ENCODE peak calls at places on chromosomes 11 and 22, in five cellular contexts. One of them, this sample, is unnamed.

GRCh38 chr11:90135016-90135415 is 553 bp downstream of the NAALAD2 start:
- DNase-seq in PC-3: no peak
- DNase-seq in breast epithelium: no peak
- DNase-seq in PC-9: no peak
- DNase-seq in astrocyte of the spinal cord: peak
- DNase-seq in this sample: no peak

GRCh38 chr22:45548991-45549736 is 46.5 kb downstream of the FBLN1 start:
- DNase-seq in astrocyte of the spinal cord: peak
- DNase-seq in PC-9: peak
- DNase-seq in breast epithelium: no peak
- DNase-seq in PC-3: peak
- DNase-seq in this sample: peak

GRCh38 chr22:37229805-37230672 is 14.0 kb downstream of the RAC2 start:
- DNase-seq in breast epithelium: no peak
- DNase-seq in PC-3: peak
- DNase-seq in PC-9: peak
- DNase-seq in astrocyte of the spinal cord: peak
- DNase-seq in this sample: no peak

GRCh38 chr22:49332691-49333090 is 495.0 kb downstream of the BRD1 start:
- DNase-seq in PC-3: no peak
- DNase-seq in breast epithelium: no peak
- DNase-seq in astrocyte of the spinal cord: no peak
- DNase-seq in PC-9: no peak
- DNase-seq in this sample: no peak

GRCh38 chr11:64519541-64519940 is 71.5 kb upstream of the SLC22A12 start:
- DNase-seq in PC-9: no peak
- DNase-seq in astrocyte of the spinal cord: no peak
- DNase-seq in breast epithelium: no peak
- DNase-seq in PC-3: no peak
- DNase-seq in this sample: no peak

GRCh38 chr11:130874955-130875531 is 41.2 kb downstream of the SNX19 start:
- DNase-seq in breast epithelium: no peak
- DNase-seq in PC-9: no peak
- DNase-seq in astrocyte of the spinal cord: no peak
- DNase-seq in PC-3: no peak
- DNase-seq in this sample: no peak

GRCh38 chr11:88310246-88310645 is 27.3 kb downstream of the CTSC start:
- DNase-seq in breast epithelium: no peak
- DNase-seq in PC-9: peak
- DNase-seq in PC-3: peak
- DNase-seq in astrocyte of the spinal cord: peak
- DNase-seq in this sample: no peak

GRCh38 chr11:69575296-69576068 is 65.5 kb upstream of the CCND1 start:
- DNase-seq in breast epithelium: no peak
- DNase-seq in PC-9: no peak
- DNase-seq in PC-3: no peak
- DNase-seq in astrocyte of the spinal cord: no peak
- DNase-seq in this sample: no peak

GRCh38 chr11:128893578-128894295 is 2.6 kb downstream of the KCNJ5 start:
- DNase-seq in PC-9: no peak
- DNase-seq in astrocyte of the spinal cord: no peak
- DNase-seq in PC-3: no peak
- DNase-seq in breast epithelium: no peak
- DNase-seq in this sample: no peak

GRCh38 chr11:78465169-78465942 is 47.7 kb upstream of the GAB2 start:
- DNase-seq in PC-9: no peak
- DNase-seq in PC-3: no peak
- DNase-seq in astrocyte of the spinal cord: no peak
- DNase-seq in breast epithelium: no peak
- DNase-seq in this sample: no peak

GRCh38 chr11:48012051-48012391 is 31.7 kb downstream of the PTPRJ start:
- DNase-seq in PC-3: no peak
- DNase-seq in PC-9: no peak
- DNase-seq in breast epithelium: no peak
- DNase-seq in astrocyte of the spinal cord: no peak
- DNase-seq in this sample: no peak

GRCh38 chr11:105612766-105613165 is 2.9 kb downstream of the GRIA4 start:
- DNase-seq in PC-9: no peak
- DNase-seq in PC-3: no peak
- DNase-seq in astrocyte of the spinal cord: no peak
- DNase-seq in breast epithelium: no peak
- DNase-seq in this sample: no peak

GRCh38 chr11:90213322-90213721 is 9.5 kb downstream of the CHORDC1 start:
- DNase-seq in PC-9: no peak
- DNase-seq in breast epithelium: no peak
- DNase-seq in astrocyte of the spinal cord: no peak
- DNase-seq in PC-3: no peak
- DNase-seq in this sample: no peak

GRCh38 chr11:24234822-24235508 is 261.9 kb upstream of the LUZP2 start:
- DNase-seq in PC-3: peak
- DNase-seq in astrocyte of the spinal cord: peak
- DNase-seq in breast epithelium: no peak
- DNase-seq in PC-9: no peak
- DNase-seq in this sample: peak

GRCh38 chr11:8315463-8315862 is 51.8 kb upstream of the LMO1 start:
- DNase-seq in breast epithelium: peak
- DNase-seq in PC-3: no peak
- DNase-seq in PC-9: no peak
- DNase-seq in astrocyte of the spinal cord: no peak
- DNase-seq in this sample: no peak
- TF ChIP-seq CTCF in breast epithelium: no peak
- TF ChIP-seq CTCF in PC-3: no peak
- TF ChIP-seq CTCF in PC-9: no peak
- TF ChIP-seq CTCF in astrocyte of the spinal cord: no peak
- TF ChIP-seq CTCF in this sample: no peak

GRCh38 chr11:11899401-11899800 is 57.6 kb downstream of the USP47 start:
- DNase-seq in astrocyte of the spinal cord: no peak
- DNase-seq in PC-9: no peak
- DNase-seq in PC-3: peak
- DNase-seq in breast epithelium: no peak
- DNase-seq in this sample: no peak
- TF ChIP-seq CTCF in astrocyte of the spinal cord: no peak
- TF ChIP-seq CTCF in PC-9: no peak
- TF ChIP-seq CTCF in PC-3: peak
- TF ChIP-seq CTCF in breast epithelium: no peak
- TF ChIP-seq CTCF in this sample: no peak

GRCh38 chr22:16932577-16932976 is 75.4 kb downstream of the GAB4 start:
- DNase-seq in PC-3: no peak
- DNase-seq in astrocyte of the spinal cord: no peak
- DNase-seq in breast epithelium: no peak
- DNase-seq in PC-9: no peak
- DNase-seq in this sample: no peak
- TF ChIP-seq CTCF in PC-3: no peak
- TF ChIP-seq CTCF in astrocyte of the spinal cord: no peak
- TF ChIP-seq CTCF in breast epithelium: peak
- TF ChIP-seq CTCF in PC-9: no peak
- TF ChIP-seq CTCF in this sample: no peak

GRCh38 chr11:84398017-84398626 is 1112.0 kb upstream of the CCDC90B start:
- DNase-seq in PC-3: peak
- DNase-seq in astrocyte of the spinal cord: peak
- DNase-seq in PC-9: no peak
- DNase-seq in breast epithelium: no peak
- DNase-seq in this sample: peak
- TF ChIP-seq CTCF in PC-3: peak
- TF ChIP-seq CTCF in astrocyte of the spinal cord: peak
- TF ChIP-seq CTCF in PC-9: peak
- TF ChIP-seq CTCF in breast epithelium: no peak
- TF ChIP-seq CTCF in this sample: no peak

GRCh38 chr11:19739872-19740271 is 27.2 kb downstream of the NAV2 start:
- DNase-seq in breast epithelium: no peak
- DNase-seq in PC-3: no peak
- DNase-seq in astrocyte of the spinal cord: peak
- DNase-seq in PC-9: peak
- DNase-seq in this sample: no peak
- TF ChIP-seq CTCF in breast epithelium: no peak
- TF ChIP-seq CTCF in PC-3: peak
- TF ChIP-seq CTCF in astrocyte of the spinal cord: peak
- TF ChIP-seq CTCF in PC-9: no peak
- TF ChIP-seq CTCF in this sample: no peak

GRCh38 chr22:32801436-32802290 is at the start of gene TIMP3:
- DNase-seq in breast epithelium: peak
- DNase-seq in PC-3: no peak
- DNase-seq in PC-9: peak
- DNase-seq in astrocyte of the spinal cord: peak
- DNase-seq in this sample: peak
- TF ChIP-seq CTCF in breast epithelium: no peak
- TF ChIP-seq CTCF in PC-3: no peak
- TF ChIP-seq CTCF in PC-9: no peak
- TF ChIP-seq CTCF in astrocyte of the spinal cord: no peak
- TF ChIP-seq CTCF in this sample: no peak

DNA sequence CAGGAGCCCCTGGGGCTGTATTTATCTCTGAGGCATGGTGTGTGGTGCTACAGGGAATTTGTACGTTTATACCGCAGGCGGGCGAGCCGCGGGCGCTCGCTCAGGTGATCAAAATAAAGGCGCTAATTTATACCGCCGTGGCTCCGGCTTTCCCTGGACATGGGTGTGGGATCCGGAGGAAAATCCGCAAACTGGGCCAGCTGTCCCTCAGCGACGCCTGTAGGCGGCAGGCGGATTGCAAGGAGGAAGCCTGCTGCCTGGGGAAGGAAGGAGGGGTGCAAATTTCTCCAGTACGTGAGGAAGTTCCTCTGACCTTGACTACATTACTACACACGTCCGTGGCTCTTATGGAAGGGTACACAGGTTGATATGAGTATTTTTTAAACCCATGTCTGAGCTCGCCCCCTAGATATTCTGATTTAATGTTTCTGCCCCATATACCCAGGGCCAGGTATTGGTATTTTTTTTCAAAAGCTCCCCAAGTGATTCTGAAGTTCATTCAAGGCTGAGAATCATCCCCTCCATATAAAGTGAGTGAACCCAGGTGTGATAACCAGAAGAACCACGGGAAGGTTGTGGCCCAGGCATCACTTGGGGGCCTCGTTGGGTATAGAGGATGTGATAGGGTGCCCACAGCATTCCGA is 2.8 kb downstream of the MYOD1 start:
- DNase-seq in PC-3: peak
- DNase-seq in breast epithelium: no peak
- DNase-seq in astrocyte of the spinal cord: peak
- DNase-seq in PC-9: no peak
- DNase-seq in this sample: peak
- TF ChIP-seq CTCF in PC-3: peak
- TF ChIP-seq CTCF in breast epithelium: no peak
- TF ChIP-seq CTCF in astrocyte of the spinal cord: peak
- TF ChIP-seq CTCF in PC-9: no peak
- TF ChIP-seq CTCF in this sample: no peak

GRCh38 chr11:19712281-19713220 is at the start of gene NAV2:
- DNase-seq in PC-3: peak
- DNase-seq in breast epithelium: peak
- DNase-seq in PC-9: peak
- DNase-seq in astrocyte of the spinal cord: peak
- DNase-seq in this sample: peak
- TF ChIP-seq CTCF in PC-3: no peak
- TF ChIP-seq CTCF in breast epithelium: peak
- TF ChIP-seq CTCF in PC-9: no peak
- TF ChIP-seq CTCF in astrocyte of the spinal cord: no peak
- TF ChIP-seq CTCF in this sample: no peak

DNA sequence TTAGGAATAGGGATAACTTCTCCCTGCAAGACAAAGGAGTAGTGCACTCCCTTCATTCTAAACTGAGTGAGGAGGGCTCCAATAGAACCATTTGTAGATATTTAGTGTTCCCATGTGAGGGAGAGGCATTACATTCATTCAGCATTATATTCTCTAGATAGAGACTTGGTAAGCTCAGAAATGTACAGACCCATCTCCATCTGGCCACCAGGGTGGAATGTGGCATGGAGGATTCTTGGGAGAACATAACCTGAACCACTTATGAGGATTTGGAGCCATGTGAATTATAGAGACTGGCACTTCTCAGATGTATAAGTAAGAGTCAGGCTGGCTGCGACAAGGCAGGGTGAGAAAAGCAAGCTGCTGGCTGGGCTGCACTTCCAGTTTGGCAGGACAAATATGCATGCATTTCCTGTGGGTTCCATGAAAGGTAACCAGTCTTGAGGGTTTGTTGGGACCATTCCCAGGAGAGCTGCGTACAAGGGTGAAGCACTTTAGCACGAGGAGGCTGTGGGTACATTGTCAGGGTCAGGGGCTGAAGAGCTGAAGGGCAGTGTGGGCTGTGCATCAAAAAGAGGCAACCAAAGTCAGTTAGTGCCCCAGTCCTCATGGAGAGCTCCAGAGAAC is 9.2 kb downstream of the RRP8 start:
- DNase-seq in breast epithelium: no peak
- DNase-seq in PC-9: no peak
- DNase-seq in astrocyte of the spinal cord: no peak
- DNase-seq in PC-3: no peak
- DNase-seq in this sample: no peak
- TF ChIP-seq CTCF in breast epithelium: no peak
- TF ChIP-seq CTCF in PC-9: no peak
- TF ChIP-seq CTCF in astrocyte of the spinal cord: no peak
- TF ChIP-seq CTCF in PC-3: no peak
- TF ChIP-seq CTCF in this sample: no peak

This sample was measured in Calu3.